ENCODE peak calls at places on chromosome X, in four cellular contexts. One of them, this sample, is unnamed.

GRCh38 chrX:107537815-107538214 is 88.4 kb downstream of the FRMPD3 start:
- DNase-seq in A549: peak
- DNase-seq in HepG2: peak
- DNase-seq in K562: peak
- DNase-seq in this sample: no peak

GRCh38 chrX:44264936-44265335 is 78.5 kb downstream of the EFHC2 start:
- DNase-seq in A549: no peak
- DNase-seq in HepG2: no peak
- DNase-seq in K562: no peak
- DNase-seq in this sample: no peak

GRCh38 chrX:119647552-119648420 is 41.6 kb upstream of the NKRF start:
- DNase-seq in A549: no peak
- DNase-seq in HepG2: no peak
- DNase-seq in K562: no peak
- DNase-seq in this sample: peak

GRCh38 chrX:139967300-139967699 is 2.0 kb upstream of the CXorf66 start:
- DNase-seq in A549: peak
- DNase-seq in HepG2: peak
- DNase-seq in K562: peak
- DNase-seq in this sample: no peak

GRCh38 chrX:122422547-122422946 is 761.5 kb upstream of the GRIA3 start:
- DNase-seq in A549: no peak
- DNase-seq in HepG2: no peak
- DNase-seq in K562: no peak
- DNase-seq in this sample: no peak

GRCh38 chrX:2811271-2811670 is 17.5 kb upstream of the GYG2 start:
- DNase-seq in A549: no peak
- DNase-seq in HepG2: no peak
- DNase-seq in K562: no peak
- DNase-seq in this sample: no peak

GRCh38 chrX:77505227-77505626 is 58.0 kb downstream of the FGF16 start:
- DNase-seq in A549: no peak
- DNase-seq in HepG2: peak
- DNase-seq in K562: no peak
- DNase-seq in this sample: no peak

GRCh38 chrX:84118315-84118714 is 69.7 kb downstream of the RPS6KA6 start:
- DNase-seq in A549: no peak
- DNase-seq in HepG2: no peak
- DNase-seq in K562: no peak
- DNase-seq in this sample: no peak

GRCh38 chrX:99857455-99857854 is 552.6 kb downstream of the PCDH19 start:
- DNase-seq in A549: no peak
- DNase-seq in HepG2: no peak
- DNase-seq in K562: no peak
- DNase-seq in this sample: no peak

GRCh38 chrX:26100421-26100920 is 37.7 kb upstream of the MAGEB18 start:
- DNase-seq in A549: no peak
- DNase-seq in HepG2: no peak
- DNase-seq in K562: no peak
- DNase-seq in this sample: no peak

GRCh38 chrX:6813836-6814370 is 279.0 kb upstream of the VCX3A start:
- DNase-seq in A549: no peak
- DNase-seq in HepG2: no peak
- DNase-seq in K562: no peak
- DNase-seq in this sample: no peak

GRCh38 chrX:70445876-70446275 is 1.2 kb downstream of the DLG3 start:
- DNase-seq in A549: no peak
- DNase-seq in HepG2: no peak
- DNase-seq in K562: no peak
- DNase-seq in this sample: no peak

GRCh38 chrX:70446380-70447350 is 2.0 kb downstream of the DLG3 start:
- DNase-seq in A549: no peak
- DNase-seq in HepG2: no peak
- DNase-seq in K562: peak
- DNase-seq in this sample: no peak

GRCh38 chrX:70442224-70442623 is 2.4 kb upstream of the DLG3 start:
- DNase-seq in A549: no peak
- DNase-seq in HepG2: no peak
- DNase-seq in K562: no peak
- DNase-seq in this sample: no peak

GRCh38 chrX:70445197-70445656 is 592 bp downstream of the DLG3 start:
- DNase-seq in A549: no peak
- DNase-seq in HepG2: no peak
- DNase-seq in K562: no peak
- DNase-seq in this sample: no peak

DNA sequence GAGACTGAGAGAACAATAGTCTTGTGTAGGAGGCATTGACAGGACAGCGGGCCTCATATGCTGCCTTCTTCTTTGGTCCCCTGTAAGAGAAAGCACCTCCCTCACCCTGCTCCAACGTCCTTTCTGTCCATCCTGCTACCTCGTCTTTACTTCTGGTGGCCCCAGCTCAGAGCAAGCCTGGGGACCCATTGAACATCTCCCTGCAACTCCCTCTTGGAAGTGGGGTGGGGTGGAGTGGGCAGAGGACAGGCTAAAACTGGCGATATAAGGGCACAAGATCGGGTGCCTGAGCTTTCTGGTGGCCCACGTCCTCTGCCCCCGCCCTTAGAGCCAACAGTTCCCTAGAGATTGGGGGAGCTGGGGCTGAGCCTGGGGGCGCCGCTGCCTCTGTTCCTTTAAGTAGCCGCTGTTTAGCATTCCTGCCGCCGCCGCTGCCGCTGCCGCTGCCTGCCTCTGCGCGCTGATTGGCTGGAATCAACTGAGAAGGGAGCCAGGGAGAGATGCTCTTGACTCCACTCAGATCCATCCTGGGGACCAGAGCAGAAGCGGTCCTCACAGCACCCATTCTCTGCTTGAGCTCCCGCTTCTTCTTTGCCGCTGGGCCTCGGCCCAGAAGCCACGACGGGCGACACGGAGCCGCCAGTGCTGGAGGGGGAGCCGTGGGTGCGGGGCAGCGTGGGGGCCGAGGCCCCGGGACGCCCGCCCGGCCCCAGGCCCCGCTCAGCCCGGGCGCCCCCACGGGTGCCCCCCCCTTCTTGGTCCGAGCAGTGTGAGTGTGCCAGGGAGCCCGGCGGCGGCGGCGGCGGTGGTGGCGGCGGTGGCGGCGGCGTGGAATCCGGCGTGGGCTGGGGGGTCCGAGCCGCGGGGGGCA is at the start of gene DLG3:
- DNase-seq in A549: peak
- DNase-seq in HepG2: no peak
- DNase-seq in K562: peak
- DNase-seq in this sample: no peak
- TF ChIP-seq USF2 in A549: no peak
- TF ChIP-seq USF2 in HepG2: no peak
- TF ChIP-seq USF2 in K562: no peak
- TF ChIP-seq USF2 in this sample: no peak

GRCh38 chrX:51976503-51976902 is 83.1 kb downstream of the MAGED1 start:
- DNase-seq in A549: no peak
- DNase-seq in HepG2: no peak
- DNase-seq in K562: no peak
- DNase-seq in this sample: no peak
- TF ChIP-seq POLR2AphosphoS2 in A549: no peak
- TF ChIP-seq POLR2AphosphoS2 in HepG2: no peak
- TF ChIP-seq POLR2AphosphoS2 in K562: no peak
- TF ChIP-seq POLR2AphosphoS2 in this sample: no peak

GRCh38 chrX:129661369-129661768 is 6.6 kb upstream of the APLN start:
- DNase-seq in A549: no peak
- DNase-seq in HepG2: no peak
- DNase-seq in K562: no peak
- DNase-seq in this sample: no peak

GRCh38 chrX:129663171-129663570 is 8.4 kb upstream of the APLN start:
- DNase-seq in A549: no peak
- DNase-seq in HepG2: no peak
- DNase-seq in K562: no peak
- DNase-seq in this sample: no peak

GRCh38 chrX:129667412-129667811 is 12.7 kb upstream of the APLN start:
- DNase-seq in A549: no peak
- DNase-seq in HepG2: no peak
- DNase-seq in K562: no peak
- DNase-seq in this sample: no peak

GRCh38 chrX:129665916-129666644 is 11.3 kb upstream of the APLN start:
- DNase-seq in A549: peak
- DNase-seq in HepG2: no peak
- DNase-seq in K562: no peak
- DNase-seq in this sample: no peak
- TF ChIP-seq USF2 in A549: no peak
- TF ChIP-seq USF2 in HepG2: no peak
- TF ChIP-seq USF2 in K562: no peak
- TF ChIP-seq USF2 in this sample: no peak

GRCh38 chrX:74420194-74421035 is 878 bp upstream of the SLC16A2 start:
- DNase-seq in A549: peak
- DNase-seq in HepG2: no peak
- DNase-seq in K562: no peak
- DNase-seq in this sample: no peak
- TF ChIP-seq POLR2AphosphoS2 in A549: no peak
- TF ChIP-seq POLR2AphosphoS2 in HepG2: no peak
- TF ChIP-seq POLR2AphosphoS2 in K562: no peak
- TF ChIP-seq POLR2AphosphoS2 in this sample: no peak

GRCh38 chrX:40343319-40343718 is 237.5 kb upstream of the ATP6AP2 start:
- DNase-seq in A549: no peak
- DNase-seq in HepG2: no peak
- DNase-seq in K562: no peak
- DNase-seq in this sample: no peak

GRCh38 chrX:40340116-40340515 is 240.7 kb upstream of the ATP6AP2 start:
- DNase-seq in A549: no peak
- DNase-seq in HepG2: no peak
- DNase-seq in K562: no peak
- DNase-seq in this sample: no peak
- TF ChIP-seq USF2 in A549: no peak
- TF ChIP-seq USF2 in HepG2: no peak
- TF ChIP-seq USF2 in K562: no peak
- TF ChIP-seq USF2 in this sample: no peak

DNA sequence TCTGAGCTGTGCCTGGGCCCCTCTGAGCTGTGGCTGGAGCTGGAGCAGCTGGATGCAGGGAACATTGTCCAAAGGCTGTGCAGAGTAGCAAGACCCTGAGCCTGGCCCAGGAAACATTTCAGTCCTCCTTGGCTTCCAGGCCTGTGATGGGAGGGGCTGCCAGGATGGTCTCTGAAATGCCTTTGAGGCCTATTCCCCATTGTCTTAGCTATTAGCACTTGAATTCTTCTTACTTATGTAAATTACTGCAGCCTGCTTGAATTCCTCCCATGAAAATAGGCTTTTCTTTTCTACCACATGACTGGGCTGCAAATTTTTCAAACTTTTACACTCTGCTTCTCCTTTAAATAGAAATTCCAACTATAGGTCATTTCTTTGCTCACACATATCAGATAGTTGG is 349.8 kb upstream of the KLHL4 start:
- DNase-seq in A549: no peak
- DNase-seq in HepG2: no peak
- DNase-seq in K562: no peak
- DNase-seq in this sample: no peak
- TF ChIP-seq POLR2AphosphoS2 in A549: no peak
- TF ChIP-seq POLR2AphosphoS2 in HepG2: no peak
- TF ChIP-seq POLR2AphosphoS2 in K562: no peak
- TF ChIP-seq POLR2AphosphoS2 in this sample: no peak

GRCh38 chrX:53445977-53446376 is 11.8 kb upstream of the HSD17B10 start:
- DNase-seq in A549: peak
- DNase-seq in HepG2: peak
- DNase-seq in K562: peak
- DNase-seq in this sample: no peak
- TF ChIP-seq USF2 in A549: no peak
- TF ChIP-seq USF2 in HepG2: no peak
- TF ChIP-seq USF2 in K562: no peak
- TF ChIP-seq USF2 in this sample: no peak

GRCh38 chrX:19760841-19761512 is 126.4 kb downstream of the SH3KBP1 start:
- DNase-seq in A549: no peak
- DNase-seq in HepG2: no peak
- DNase-seq in K562: no peak
- DNase-seq in this sample: no peak

GRCh38 chrX:19761554-19762295 is 125.7 kb downstream of the SH3KBP1 start:
- DNase-seq in A549: no peak
- DNase-seq in HepG2: no peak
- DNase-seq in K562: no peak
- DNase-seq in this sample: no peak

GRCh38 chrX:19760345-19760744 is 127.1 kb downstream of the SH3KBP1 start:
- DNase-seq in A549: no peak
- DNase-seq in HepG2: no peak
- DNase-seq in K562: no peak
- DNase-seq in this sample: no peak

GRCh38 chrX:19756577-19757131 is 130.7 kb downstream of the SH3KBP1 start:
- DNase-seq in A549: no peak
- DNase-seq in HepG2: no peak
- DNase-seq in K562: no peak
- DNase-seq in this sample: no peak

DNA sequence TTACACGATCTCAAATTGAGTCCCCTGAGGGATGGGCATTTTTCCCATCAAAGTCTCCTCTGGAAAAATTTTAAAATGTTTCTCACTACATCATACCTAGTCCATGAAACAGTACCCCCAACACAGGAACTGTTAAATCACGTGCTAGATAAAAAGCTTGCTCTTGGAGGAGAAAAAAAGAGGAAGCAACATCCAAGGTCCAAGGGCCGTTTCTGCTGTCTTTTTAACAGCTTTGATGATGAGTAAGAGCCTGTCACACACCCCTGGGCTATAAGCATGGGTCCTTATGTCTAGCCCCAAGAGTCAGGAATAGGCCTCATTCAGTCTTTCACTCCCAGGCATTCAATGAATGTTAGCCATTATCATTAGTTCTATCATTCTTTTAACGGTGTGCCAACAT is 128.9 kb downstream of the SH3KBP1 start:
- DNase-seq in A549: no peak
- DNase-seq in HepG2: peak
- DNase-seq in K562: no peak
- DNase-seq in this sample: no peak
- TF ChIP-seq POLR2AphosphoS2 in A549: no peak
- TF ChIP-seq POLR2AphosphoS2 in HepG2: no peak
- TF ChIP-seq POLR2AphosphoS2 in K562: no peak
- TF ChIP-seq POLR2AphosphoS2 in this sample: no peak

GRCh38 chrX:39956803-39957394 is 140.9 kb downstream of the BCOR start:
- DNase-seq in A549: no peak
- DNase-seq in HepG2: peak
- DNase-seq in K562: no peak
- DNase-seq in this sample: no peak
- TF ChIP-seq USF2 in A549: no peak
- TF ChIP-seq USF2 in HepG2: no peak
- TF ChIP-seq USF2 in K562: no peak
- TF ChIP-seq USF2 in this sample: no peak

GRCh38 chrX:115952417-115953092 is 218.0 kb upstream of the AGTR2 start:
- DNase-seq in A549: no peak
- DNase-seq in HepG2: peak
- DNase-seq in K562: no peak
- DNase-seq in this sample: no peak

GRCh38 chrX:115958687-115959359 is 211.7 kb upstream of the AGTR2 start:
- DNase-seq in A549: no peak
- DNase-seq in HepG2: no peak
- DNase-seq in K562: no peak
- DNase-seq in this sample: no peak

GRCh38 chrX:115960440-115961084 is 210.0 kb upstream of the AGTR2 start:
- DNase-seq in A549: no peak
- DNase-seq in HepG2: no peak
- DNase-seq in K562: no peak
- DNase-seq in this sample: no peak

GRCh38 chrX:115957862-115958490 is 212.6 kb upstream of the AGTR2 start:
- DNase-seq in A549: no peak
- DNase-seq in HepG2: peak
- DNase-seq in K562: no peak
- DNase-seq in this sample: no peak
- TF ChIP-seq POLR2AphosphoS2 in A549: no peak
- TF ChIP-seq POLR2AphosphoS2 in HepG2: no peak
- TF ChIP-seq POLR2AphosphoS2 in K562: no peak
- TF ChIP-seq POLR2AphosphoS2 in this sample: no peak